ENCODE peak calls at places on chromosomes 11 and 22, in ten cellular contexts. One of them, this sample, is unnamed.

GRCh38 chr11:13577881-13578280 is 82.1 kb upstream of the PTH start:
- DNase-seq in HTR-8/SVneo: no peak
- DNase-seq in germinal center: no peak
- DNase-seq in neural progenitor cell: no peak
- DNase-seq in mucosa of gallbladder: no peak
- DNase-seq in psoas muscle: no peak
- DNase-seq in COR-L47: no peak
- DNase-seq in kidney tubule cell: no peak
- DNase-seq in ACHN: no peak
- DNase-seq in GF-D8: no peak
- DNase-seq in this sample: no peak

GRCh38 chr22:27108425-27109114 is 451.2 kb downstream of the MIAT start:
- DNase-seq in COR-L47: no peak
- DNase-seq in GF-D8: no peak
- DNase-seq in kidney tubule cell: peak
- DNase-seq in neural progenitor cell: no peak
- DNase-seq in mucosa of gallbladder: peak
- DNase-seq in psoas muscle: peak
- DNase-seq in ACHN: peak
- DNase-seq in HTR-8/SVneo: no peak
- DNase-seq in germinal center: no peak
- DNase-seq in this sample: no peak

GRCh38 chr11:14258177-14258935 is 100.6 kb downstream of the RRAS2 start:
- DNase-seq in COR-L47: no peak
- DNase-seq in psoas muscle: no peak
- DNase-seq in ACHN: peak
- DNase-seq in neural progenitor cell: peak
- DNase-seq in mucosa of gallbladder: no peak
- DNase-seq in kidney tubule cell: peak
- DNase-seq in HTR-8/SVneo: peak
- DNase-seq in germinal center: no peak
- DNase-seq in GF-D8: no peak
- DNase-seq in this sample: no peak

GRCh38 chr22:39625554-39626537 is 55.3 kb downstream of the CACNA1I start:
- DNase-seq in germinal center: no peak
- DNase-seq in ACHN: no peak
- DNase-seq in HTR-8/SVneo: no peak
- DNase-seq in COR-L47: no peak
- DNase-seq in kidney tubule cell: no peak
- DNase-seq in GF-D8: no peak
- DNase-seq in mucosa of gallbladder: no peak
- DNase-seq in neural progenitor cell: no peak
- DNase-seq in psoas muscle: no peak
- DNase-seq in this sample: peak

GRCh38 chr11:45100338-45100737 is 46.1 kb upstream of the PRDM11 start:
- DNase-seq in mucosa of gallbladder: peak
- DNase-seq in germinal center: no peak
- DNase-seq in neural progenitor cell: peak
- DNase-seq in GF-D8: no peak
- DNase-seq in COR-L47: no peak
- DNase-seq in HTR-8/SVneo: no peak
- DNase-seq in kidney tubule cell: peak
- DNase-seq in ACHN: no peak
- DNase-seq in psoas muscle: no peak
- DNase-seq in this sample: peak

GRCh38 chr11:115303304-115303703 is 200.9 kb downstream of the CADM1 start:
- DNase-seq in ACHN: no peak
- DNase-seq in germinal center: no peak
- DNase-seq in COR-L47: no peak
- DNase-seq in GF-D8: no peak
- DNase-seq in neural progenitor cell: no peak
- DNase-seq in HTR-8/SVneo: no peak
- DNase-seq in kidney tubule cell: no peak
- DNase-seq in mucosa of gallbladder: no peak
- DNase-seq in psoas muscle: no peak
- DNase-seq in this sample: no peak

GRCh38 chr22:30314918-30315317 is 11.8 kb downstream of the TBC1D10A start:
- DNase-seq in kidney tubule cell: peak
- DNase-seq in ACHN: peak
- DNase-seq in GF-D8: no peak
- DNase-seq in COR-L47: no peak
- DNase-seq in mucosa of gallbladder: no peak
- DNase-seq in germinal center: no peak
- DNase-seq in psoas muscle: no peak
- DNase-seq in neural progenitor cell: no peak
- DNase-seq in HTR-8/SVneo: no peak
- DNase-seq in this sample: peak

GRCh38 chr22:30249049-30250038 is 2.8 kb upstream of the LIF start:
- DNase-seq in mucosa of gallbladder: peak
- DNase-seq in neural progenitor cell: no peak
- DNase-seq in ACHN: no peak
- DNase-seq in GF-D8: no peak
- DNase-seq in HTR-8/SVneo: no peak
- DNase-seq in psoas muscle: peak
- DNase-seq in COR-L47: no peak
- DNase-seq in kidney tubule cell: peak
- DNase-seq in germinal center: no peak
- DNase-seq in this sample: peak

GRCh38 chr11:8790964-8791363 is 108.4 kb downstream of the RPL27A start:
- DNase-seq in germinal center: no peak
- DNase-seq in mucosa of gallbladder: no peak
- DNase-seq in HTR-8/SVneo: no peak
- DNase-seq in neural progenitor cell: no peak
- DNase-seq in kidney tubule cell: no peak
- DNase-seq in ACHN: no peak
- DNase-seq in psoas muscle: no peak
- DNase-seq in GF-D8: no peak
- DNase-seq in COR-L47: no peak
- DNase-seq in this sample: no peak

GRCh38 chr22:33129621-33130020 is 71.4 kb upstream of the SYN3 start:
- DNase-seq in kidney tubule cell: no peak
- DNase-seq in ACHN: no peak
- DNase-seq in neural progenitor cell: no peak
- DNase-seq in COR-L47: no peak
- DNase-seq in mucosa of gallbladder: no peak
- DNase-seq in GF-D8: no peak
- DNase-seq in psoas muscle: no peak
- DNase-seq in germinal center: no peak
- DNase-seq in HTR-8/SVneo: no peak
- DNase-seq in this sample: no peak

GRCh38 chr11:8683115-8683807 is 669 bp downstream of the RPL27A start:
- DNase-seq in psoas muscle: peak
- DNase-seq in HTR-8/SVneo: no peak
- DNase-seq in germinal center: no peak
- DNase-seq in kidney tubule cell: peak
- DNase-seq in mucosa of gallbladder: no peak
- DNase-seq in neural progenitor cell: peak
- DNase-seq in GF-D8: no peak
- DNase-seq in COR-L47: no peak
- DNase-seq in ACHN: no peak
- DNase-seq in this sample: no peak

GRCh38 chr11:86938900-86939880 is 16.0 kb downstream of the FZD4 start:
- DNase-seq in kidney tubule cell: peak
- DNase-seq in germinal center: peak
- DNase-seq in psoas muscle: no peak
- DNase-seq in HTR-8/SVneo: no peak
- DNase-seq in GF-D8: no peak
- DNase-seq in ACHN: peak
- DNase-seq in COR-L47: no peak
- DNase-seq in neural progenitor cell: peak
- DNase-seq in mucosa of gallbladder: no peak
- DNase-seq in this sample: peak

GRCh38 chr11:88377151-88377550 is 39.6 kb upstream of the CTSC start:
- DNase-seq in psoas muscle: no peak
- DNase-seq in neural progenitor cell: no peak
- DNase-seq in GF-D8: no peak
- DNase-seq in mucosa of gallbladder: no peak
- DNase-seq in germinal center: no peak
- DNase-seq in ACHN: peak
- DNase-seq in COR-L47: peak
- DNase-seq in HTR-8/SVneo: no peak
- DNase-seq in kidney tubule cell: peak
- DNase-seq in this sample: no peak

GRCh38 chr22:30640839-30641430 is 5.4 kb downstream of the SLC35E4 start:
- DNase-seq in germinal center: no peak
- DNase-seq in ACHN: no peak
- DNase-seq in psoas muscle: no peak
- DNase-seq in neural progenitor cell: no peak
- DNase-seq in mucosa of gallbladder: no peak
- DNase-seq in COR-L47: no peak
- DNase-seq in GF-D8: no peak
- DNase-seq in kidney tubule cell: no peak
- DNase-seq in HTR-8/SVneo: no peak
- DNase-seq in this sample: no peak

GRCh38 chr22:48577014-48577690 is 1250.5 kb downstream of the BRD1 start:
- DNase-seq in psoas muscle: no peak
- DNase-seq in kidney tubule cell: no peak
- DNase-seq in ACHN: no peak
- DNase-seq in COR-L47: peak
- DNase-seq in GF-D8: no peak
- DNase-seq in mucosa of gallbladder: no peak
- DNase-seq in germinal center: no peak
- DNase-seq in neural progenitor cell: peak
- DNase-seq in HTR-8/SVneo: no peak
- DNase-seq in this sample: no peak

GRCh38 chr11:119062779-119063178 is 4.8 kb upstream of the VPS11 start:
- DNase-seq in ACHN: no peak
- DNase-seq in psoas muscle: peak
- DNase-seq in GF-D8: no peak
- DNase-seq in mucosa of gallbladder: no peak
- DNase-seq in kidney tubule cell: no peak
- DNase-seq in neural progenitor cell: no peak
- DNase-seq in HTR-8/SVneo: no peak
- DNase-seq in germinal center: no peak
- DNase-seq in COR-L47: no peak
- DNase-seq in this sample: peak

GRCh38 chr22:35439365-35439717 is 39.4 kb downstream of the MCM5 start:
- DNase-seq in germinal center: no peak
- DNase-seq in neural progenitor cell: no peak
- DNase-seq in ACHN: no peak
- DNase-seq in HTR-8/SVneo: no peak
- DNase-seq in mucosa of gallbladder: no peak
- DNase-seq in psoas muscle: no peak
- DNase-seq in GF-D8: no peak
- DNase-seq in kidney tubule cell: no peak
- DNase-seq in COR-L47: no peak
- DNase-seq in this sample: no peak

GRCh38 chr22:43654271-43654670 is 157.8 kb downstream of the EFCAB6 start:
- DNase-seq in mucosa of gallbladder: no peak
- DNase-seq in psoas muscle: no peak
- DNase-seq in neural progenitor cell: no peak
- DNase-seq in GF-D8: no peak
- DNase-seq in germinal center: no peak
- DNase-seq in HTR-8/SVneo: no peak
- DNase-seq in ACHN: no peak
- DNase-seq in kidney tubule cell: no peak
- DNase-seq in COR-L47: no peak
- DNase-seq in this sample: no peak

This sample was measured in osteoblast.